ENCODE peak calls at places on chromosomes 6 and 20, in nine cellular contexts. B is fibroblast of villous mesenchyme, J is choroid plexus epithelial cell, E is psoas muscle, W is body of pancreas, Z is GM13976, I is PC-9, H is astrocyte of the spinal cord, Y is endodermal cell. G is an unnamed sample.

GRCh38 chr6:73058736-73059135 is 166.6 kb downstream of the KHDC1L start:
- DNase-seq in B (peak), J (peak), E (no peak), W (no peak), Z (no peak), I (no peak), H (peak), Y (no peak), G (no peak)

GRCh38 chr6:115945306-115945705 is 115.4 kb downstream of the FRK start:
- DNase-seq in B (peak), J (no peak), E (no peak), W (no peak), Z (no peak), I (peak), H (peak), Y (no peak), G (no peak)

GRCh38 chr6:147869223-147869600 is 360.7 kb downstream of the SAMD5 start:
- DNase-seq in B (no peak), J (no peak), E (no peak), W (no peak), Z (no peak), I (no peak), H (no peak), Y (no peak), G (no peak)

GRCh38 chr6:122069933-122070332 is 329.5 kb upstream of the HSF2 start:
- DNase-seq in B (no peak), J (no peak), E (no peak), W (no peak), Z (no peak), I (no peak), H (no peak), Y (no peak), G (no peak)

GRCh38 chr6:66931787-66932186 is 1224.8 kb upstream of the EYS start:
- DNase-seq in B (no peak), J (no peak), E (no peak), W (no peak), Z (no peak), I (no peak), H (no peak), Y (no peak), G (no peak)

GRCh38 chr20:59163641-59164530 is at the start of gene ZNF831:
- DNase-seq in B (no peak), J (no peak), E (no peak), W (no peak), Z (no peak), I (no peak), H (no peak), Y (no peak), G (no peak)

GRCh38 chr20:62239278-62239879 is 1.1 kb downstream of the OSBPL2 start:
- DNase-seq in B (peak), J (peak), E (no peak), W (peak), Z (no peak), I (no peak), H (no peak), Y (peak), G (no peak)

GRCh38 chr20:45407067-45407745 is 883 bp upstream of the DBNDD2 start:
- DNase-seq in B (peak), J (peak), E (peak), W (peak), Z (peak), I (peak), H (peak), Y (peak), G (no peak)

GRCh38 chr20:35953411-35954199 is 697 bp downstream of the SCAND1 start:
- DNase-seq in B (peak), J (peak), E (peak), W (peak), Z (peak), I (no peak), H (peak), Y (peak), G (peak)

GRCh38 chr6:31877651-31878161 is 1.1 kb downstream of the SLC44A4 start:
- DNase-seq in B (no peak), J (no peak), E (no peak), W (peak), Z (no peak), I (peak), H (no peak), Y (no peak), G (no peak)

GRCh38 chr20:17479041-17479657 is 52.0 kb downstream of the BFSP1 start:
- DNase-seq in B (no peak), J (no peak), E (no peak), W (no peak), Z (no peak), I (no peak), H (no peak), Y (no peak), G (no peak)

GRCh38 chr6:157374889-157375443 is 6.0 kb upstream of the ZDHHC14 start:
- DNase-seq in B (no peak), J (no peak), E (no peak), W (no peak), Z (no peak), I (no peak), H (no peak), Y (no peak), G (no peak)

GRCh38 chr6:129364037-129364436 is 345.9 kb downstream of the ARHGAP18 start:
- DNase-seq in B (no peak), J (no peak), E (no peak), W (no peak), Z (no peak), I (no peak), H (no peak), Y (no peak), G (no peak)

GRCh38 chr6:1039191-1039590 is 272.7 kb upstream of the FOXQ1 start:
- DNase-seq in B (no peak), J (no peak), E (no peak), W (no peak), Z (no peak), I (peak), H (no peak), Y (no peak), G (no peak)

GRCh38 chr20:4788314-4788713 is 66.6 kb downstream of the PRND start:
- DNase-seq in B (no peak), J (no peak), E (no peak), W (no peak), Z (no peak), I (no peak), H (no peak), Y (no peak), G (no peak)

DNA sequence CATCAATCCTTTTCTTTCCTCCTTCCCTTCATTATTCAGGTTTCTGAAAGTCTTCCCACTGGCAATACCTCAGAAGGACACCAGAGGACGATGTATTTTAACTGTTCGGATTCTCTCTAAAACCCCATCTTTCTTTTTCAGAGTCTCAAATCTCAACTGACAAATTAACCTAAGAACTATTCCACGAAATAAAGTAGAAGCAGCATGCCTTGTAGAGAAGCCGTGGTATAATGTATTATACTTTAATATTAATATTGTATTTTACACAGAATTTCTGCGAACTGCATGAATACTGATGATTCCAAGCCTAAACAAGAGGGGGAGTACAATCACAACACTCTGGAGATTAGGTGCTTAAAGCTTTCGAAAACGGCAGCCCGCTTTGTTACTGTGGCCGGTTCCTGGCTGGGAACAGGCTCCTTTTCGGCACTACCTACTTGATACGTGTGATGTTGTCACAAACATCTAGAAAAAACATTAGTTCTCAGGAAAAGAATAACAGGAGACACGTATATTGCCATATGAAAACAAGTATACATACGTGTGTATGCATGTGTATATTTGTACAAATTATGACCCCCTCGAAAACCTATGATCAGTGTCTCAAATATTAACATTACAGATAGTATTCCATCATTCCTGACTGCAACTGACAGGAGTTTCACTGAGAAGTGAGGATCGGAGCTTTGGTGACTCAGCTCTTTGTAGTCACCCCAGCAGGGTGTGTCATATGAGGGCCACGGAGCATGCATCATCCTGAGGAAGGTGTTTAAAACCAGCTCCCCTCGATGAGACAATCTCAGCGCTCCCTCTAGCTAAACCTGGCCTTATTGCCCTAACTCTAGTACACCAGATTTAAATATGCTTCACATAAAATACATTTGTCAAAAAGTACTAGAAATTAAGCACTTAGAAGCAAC is 319.7 kb upstream of the TCF21 start:
- DNase-seq in B (peak), J (peak), E (peak), W (peak), Z (peak), I (peak), H (peak), Y (peak), G (no peak)
- TF ChIP-seq CTCF in B (peak), J (peak), E (peak), W (peak), Z (no peak), I (peak), H (peak), Y (peak), G (peak)

GRCh38 chr6:106510090-106510970 is 119.0 kb downstream of the RTN4IP1 start:
- DNase-seq in B (peak), J (peak), E (peak), W (peak), Z (peak), I (peak), H (peak), Y (peak), G (peak)

GRCh38 chr6:106511274-106512047 is 117.8 kb downstream of the RTN4IP1 start:
- DNase-seq in B (no peak), J (no peak), E (peak), W (peak), Z (peak), I (peak), H (peak), Y (peak), G (no peak)

GRCh38 chr6:106512048-106512957 is 117.0 kb downstream of the RTN4IP1 start:
- DNase-seq in B (peak), J (no peak), E (peak), W (peak), Z (peak), I (peak), H (peak), Y (peak), G (peak)

GRCh38 chr6:106508836-106509235 is 120.5 kb downstream of the RTN4IP1 start:
- DNase-seq in B (peak), J (peak), E (no peak), W (no peak), Z (no peak), I (no peak), H (no peak), Y (no peak), G (no peak)

GRCh38 chr6:106509420-106510089 is 119.7 kb downstream of the RTN4IP1 start:
- DNase-seq in B (no peak), J (peak), E (no peak), W (no peak), Z (peak), I (no peak), H (peak), Y (peak), G (no peak)
- TF ChIP-seq CTCF in B (no peak), J (peak), E (no peak), W (no peak), Z (no peak), I (no peak), H (peak), Y (peak), G (no peak)

GRCh38 chr6:106083618-106084017 is 2.5 kb upstream of the PRDM1 start:
- DNase-seq in B (no peak), J (no peak), E (no peak), W (no peak), Z (no peak), I (no peak), H (no peak), Y (no peak), G (no peak)

GRCh38 chr6:106081715-106082114 is 4.4 kb upstream of the PRDM1 start:
- DNase-seq in B (no peak), J (no peak), E (no peak), W (no peak), Z (no peak), I (no peak), H (no peak), Y (no peak), G (no peak)

GRCh38 chr6:106084973-106085686 is 1.0 kb upstream of the PRDM1 start:
- DNase-seq in B (peak), J (peak), E (no peak), W (no peak), Z (no peak), I (peak), H (peak), Y (no peak), G (no peak)

GRCh38 chr6:106084106-106084963 is 1.8 kb upstream of the PRDM1 start:
- DNase-seq in B (peak), J (peak), E (peak), W (peak), Z (peak), I (no peak), H (peak), Y (peak), G (no peak)

GRCh38 chr6:106082735-106083398 is 3.3 kb upstream of the PRDM1 start:
- DNase-seq in B (peak), J (peak), E (no peak), W (no peak), Z (no peak), I (no peak), H (peak), Y (no peak), G (no peak)
- TF ChIP-seq CTCF in B (no peak), J (no peak), E (no peak), W (no peak), Z (no peak), I (no peak), H (no peak), Y (no peak), G (no peak)

DNA sequence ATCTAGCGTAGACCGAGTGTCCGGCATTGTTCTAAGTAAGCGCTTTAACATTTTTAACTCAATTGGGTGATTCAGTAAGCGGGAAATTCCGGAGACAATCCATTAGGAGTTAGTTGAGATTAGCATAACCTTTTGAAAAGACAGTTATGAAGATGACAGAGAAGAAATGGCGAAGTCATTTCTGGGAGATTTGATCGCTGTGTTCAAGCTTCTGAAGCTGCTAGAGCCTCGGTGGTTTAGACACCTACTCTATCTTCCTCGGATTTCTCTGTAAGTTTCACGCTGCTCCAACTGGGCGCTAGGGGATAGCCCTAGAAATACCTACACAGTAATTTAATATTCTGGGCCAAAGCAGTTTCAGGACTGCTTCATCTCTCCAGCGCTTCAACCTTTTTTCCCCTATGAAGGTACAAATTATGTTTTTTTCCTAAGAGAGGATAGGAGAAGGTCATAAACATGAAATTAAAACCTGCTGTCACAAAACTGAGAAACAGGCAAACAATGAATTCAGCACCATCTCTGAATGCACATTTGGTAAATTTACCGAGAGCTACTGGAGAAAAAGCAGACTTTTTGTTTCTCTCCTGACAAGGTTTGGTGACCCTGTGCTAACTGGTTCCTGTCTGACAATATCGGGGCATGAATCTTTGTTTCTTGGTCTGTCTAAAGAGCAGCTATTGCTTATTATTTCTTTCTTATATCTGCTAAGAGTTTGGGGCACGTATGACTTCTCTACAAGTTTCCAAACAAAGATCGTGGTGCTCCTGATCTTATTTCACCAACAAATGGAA is 22.4 kb downstream of the ZNF311 start:
- DNase-seq in B (peak), J (peak), E (no peak), W (peak), Z (no peak), I (peak), H (peak), Y (no peak), G (no peak)
- TF ChIP-seq CTCF in B (peak), J (peak), E (no peak), W (no peak), Z (no peak), I (peak), H (peak), Y (peak), G (peak)

GRCh38 chr6:48933136-48933535 is 529.9 kb downstream of the MMUT start:
- DNase-seq in B (no peak), J (no peak), E (no peak), W (no peak), Z (no peak), I (no peak), H (no peak), Y (no peak), G (no peak)

DNA sequence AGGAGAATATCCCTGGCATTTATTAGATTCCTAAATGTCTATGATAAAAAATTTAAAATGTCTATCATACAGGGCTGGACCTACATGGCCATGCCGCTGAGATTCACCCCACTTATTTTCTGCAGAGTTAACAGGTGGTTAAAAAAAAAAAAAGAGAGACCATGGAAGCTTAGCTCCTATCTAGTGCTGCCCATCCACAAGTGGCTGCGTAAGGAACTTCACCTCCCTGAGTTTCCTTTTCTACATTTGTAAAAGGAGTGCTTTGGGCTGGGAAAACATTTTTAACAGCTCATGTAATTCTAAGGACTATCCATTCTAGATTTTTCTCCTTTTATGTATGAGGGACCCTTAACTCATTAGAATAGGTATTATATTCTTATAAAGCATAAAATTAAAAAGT is 534.1 kb downstream of the MMUT start:
- DNase-seq in B (no peak), J (peak), E (no peak), W (no peak), Z (no peak), I (no peak), H (no peak), Y (no peak), G (no peak)
- TF ChIP-seq CTCF in B (no peak), J (peak), E (no peak), W (no peak), Z (no peak), I (no peak), H (no peak), Y (peak), G (no peak)

GRCh38 chr6:71933881-71934280 is 47.5 kb downstream of the RIMS1 start:
- DNase-seq in B (no peak), J (no peak), E (no peak), W (no peak), Z (no peak), I (no peak), H (no peak), Y (no peak), G (no peak)
- TF ChIP-seq CTCF in B (no peak), J (no peak), E (no peak), W (no peak), Z (no peak), I (no peak), H (no peak), Y (no peak), G (no peak)

DNA sequence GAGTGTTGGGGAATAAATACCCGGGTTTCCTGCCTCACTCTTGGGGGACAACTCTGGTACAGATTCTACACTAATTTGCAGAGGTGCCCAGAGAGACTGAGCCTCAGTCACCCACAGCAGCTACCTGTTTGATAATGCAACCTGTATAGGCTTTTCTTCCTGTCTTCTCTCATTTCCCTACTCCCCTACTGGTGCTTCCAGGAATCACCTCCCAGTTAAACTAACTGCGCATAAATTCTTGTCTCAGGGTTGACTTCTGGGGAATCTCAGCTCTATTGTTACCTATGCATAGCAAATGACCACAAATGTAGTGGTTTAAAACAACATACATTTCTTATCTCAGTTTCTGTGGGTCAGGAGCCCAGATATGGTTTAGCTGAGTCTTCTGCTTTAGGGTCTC is 11.3 kb downstream of the OCSTAMP start:
- DNase-seq in B (no peak), J (no peak), E (no peak), W (no peak), Z (no peak), I (no peak), H (no peak), Y (no peak), G (no peak)
- TF ChIP-seq CTCF in B (no peak), J (peak), E (no peak), W (no peak), Z (no peak), I (no peak), H (no peak), Y (peak), G (peak)

DNA sequence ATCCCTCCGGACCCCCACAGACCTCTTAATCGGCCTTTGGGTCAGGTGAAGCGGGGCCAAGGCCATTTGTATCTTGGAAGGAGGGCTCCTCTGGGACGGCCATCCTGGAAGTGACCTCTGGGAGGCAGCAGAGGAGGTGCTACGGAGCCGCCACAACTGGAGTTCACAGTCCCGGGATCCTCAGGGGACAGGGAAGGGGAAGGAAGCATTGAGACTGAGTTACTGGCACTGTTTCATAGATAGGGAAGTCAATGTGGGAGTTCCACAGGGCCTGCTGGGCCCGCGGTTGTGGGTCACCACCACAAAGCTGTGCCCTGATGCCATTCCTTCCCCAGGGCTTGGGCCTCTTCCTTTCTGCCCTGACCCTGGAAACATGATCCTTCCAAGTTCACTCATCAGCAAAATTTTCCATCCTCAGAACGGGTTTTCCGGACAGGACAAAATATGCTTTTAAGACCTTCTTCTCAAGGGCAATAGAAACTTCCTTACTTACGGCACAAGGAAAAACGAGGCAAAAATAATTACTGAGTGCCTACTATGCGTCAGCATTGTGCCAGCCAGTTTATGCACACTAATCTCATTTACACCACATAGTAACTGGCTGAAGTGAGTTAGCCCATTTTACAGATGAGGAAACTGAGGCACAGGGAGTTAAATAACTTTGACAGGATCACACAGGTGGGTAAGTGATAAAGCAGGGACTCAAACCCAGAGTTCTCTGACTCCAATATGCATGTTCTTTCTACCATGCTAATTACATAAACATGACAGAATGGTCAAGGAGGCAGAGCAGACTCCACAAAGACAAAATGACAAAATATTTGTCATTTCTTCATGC is 143.8 kb downstream of the UNC5CL start:
- DNase-seq in B (peak), J (peak), E (peak), W (peak), Z (no peak), I (no peak), H (peak), Y (peak), G (peak)
- TF ChIP-seq CTCF in B (peak), J (peak), E (peak), W (peak), Z (no peak), I (peak), H (peak), Y (peak), G (peak)

G was measured in neural crest cell.